ENCODE peak calls at places on chromosomes 11 and 22, in six cellular contexts. E is AG04449, L is tibial artery, X is Peyer's patch, A is breast epithelium, I is heart left ventricle. V is an unnamed sample.

GRCh38 chr22:27718186-27719032 is 83.1 kb downstream of the MN1 start:
- DNase-seq in E (peak; percentile 73), L (peak; percentile 89), X (no peak), A (peak; percentile 39), I (peak; percentile 79), V (peak; percentile 51)

GRCh38 chr11:12169822-12170221 is 59.4 kb downstream of the MICAL2 start:
- DNase-seq in E (no peak), L (no peak), X (no peak), A (no peak), I (no peak), V (no peak)

GRCh38 chr11:87849216-87849615 is 326.0 kb downstream of the RAB38 start:
- DNase-seq in E (no peak), L (no peak), X (no peak), A (no peak), I (no peak), V (no peak)

GRCh38 chr22:40410272-40410671 is 39.9 kb downstream of the SGSM3 start:
- DNase-seq in E (no peak), L (no peak), X (no peak), A (no peak), I (no peak), V (no peak)

GRCh38 chr11:119728226-119728626 is 774 bp downstream of the NECTIN1 start:
- DNase-seq in E (no peak), L (no peak), X (no peak), A (no peak), I (no peak), V (no peak)

GRCh38 chr11:104332110-104332509 is 168.2 kb upstream of the PDGFD start:
- DNase-seq in E (no peak), L (no peak), X (no peak), A (no peak), I (no peak), V (no peak)

GRCh38 chr11:15883349-15883961 is 472.9 kb downstream of the SOX6 start:
- DNase-seq in E (no peak), L (no peak), X (no peak), A (no peak), I (no peak), V (no peak)

GRCh38 chr22:43776081-43776670 is 35.9 kb downstream of the EFCAB6 start:
- DNase-seq in E (no peak), L (no peak), X (no peak), A (no peak), I (no peak), V (no peak)

GRCh38 chr11:102367364-102367763 is 20.4 kb downstream of the BIRC2 start:
- DNase-seq in E (no peak), L (no peak), X (no peak), A (no peak), I (no peak), V (no peak)

GRCh38 chr11:109795234-109795633 is 298.0 kb upstream of the ZC3H12C start:
- DNase-seq in E (no peak), L (no peak), X (no peak), A (no peak), I (no peak), V (no peak)

GRCh38 chr22:17807571-17808410 is 33.5 kb upstream of the BID start:
- DNase-seq in E (no peak), L (no peak), X (no peak), A (no peak), I (peak; percentile 63), V (no peak)

GRCh38 chr11:10091314-10092045 is 202.5 kb downstream of the SBF2 start:
- DNase-seq in E (no peak), L (no peak), X (no peak), A (no peak), I (no peak), V (no peak)
- H3K4me3 ChIP-seq in E (no peak overlapping the region), L (no peak overlapping the region), X (no peak overlapping the region), A (no peak overlapping the region), I (no peak overlapping the region), V (no peak overlapping the region)

GRCh38 chr11:445765-446588 is 4.1 kb upstream of the PTDSS2 start:
- DNase-seq in E (no peak), L (no peak), X (no peak), A (no peak), I (no peak), V (no peak)

GRCh38 chr11:446886-447285 is 3.2 kb upstream of the PTDSS2 start:
- DNase-seq in E (no peak), L (no peak), X (no peak), A (no peak), I (no peak), V (no peak)

GRCh38 chr11:443542-444199 is 1.9 kb upstream of the ANO9 start:
- DNase-seq in E (no peak), L (no peak), X (no peak), A (no peak), I (no peak), V (no peak)

GRCh38 chr11:442611-443081 is 835 bp upstream of the ANO9 start:
- DNase-seq in E (no peak), L (no peak), X (no peak), A (no peak), I (no peak), V (no peak)

GRCh38 chr11:444397-445144 is 2.8 kb upstream of the ANO9 start:
- DNase-seq in E (no peak), L (no peak), X (no peak), A (peak; percentile 39), I (no peak), V (no peak)
- H3K4me3 ChIP-seq in E (no peak overlapping the region), L (no peak overlapping the region), X (no peak overlapping the region), A (no peak overlapping the region), I (no peak overlapping the region), V (no peak overlapping the region)

DNA sequence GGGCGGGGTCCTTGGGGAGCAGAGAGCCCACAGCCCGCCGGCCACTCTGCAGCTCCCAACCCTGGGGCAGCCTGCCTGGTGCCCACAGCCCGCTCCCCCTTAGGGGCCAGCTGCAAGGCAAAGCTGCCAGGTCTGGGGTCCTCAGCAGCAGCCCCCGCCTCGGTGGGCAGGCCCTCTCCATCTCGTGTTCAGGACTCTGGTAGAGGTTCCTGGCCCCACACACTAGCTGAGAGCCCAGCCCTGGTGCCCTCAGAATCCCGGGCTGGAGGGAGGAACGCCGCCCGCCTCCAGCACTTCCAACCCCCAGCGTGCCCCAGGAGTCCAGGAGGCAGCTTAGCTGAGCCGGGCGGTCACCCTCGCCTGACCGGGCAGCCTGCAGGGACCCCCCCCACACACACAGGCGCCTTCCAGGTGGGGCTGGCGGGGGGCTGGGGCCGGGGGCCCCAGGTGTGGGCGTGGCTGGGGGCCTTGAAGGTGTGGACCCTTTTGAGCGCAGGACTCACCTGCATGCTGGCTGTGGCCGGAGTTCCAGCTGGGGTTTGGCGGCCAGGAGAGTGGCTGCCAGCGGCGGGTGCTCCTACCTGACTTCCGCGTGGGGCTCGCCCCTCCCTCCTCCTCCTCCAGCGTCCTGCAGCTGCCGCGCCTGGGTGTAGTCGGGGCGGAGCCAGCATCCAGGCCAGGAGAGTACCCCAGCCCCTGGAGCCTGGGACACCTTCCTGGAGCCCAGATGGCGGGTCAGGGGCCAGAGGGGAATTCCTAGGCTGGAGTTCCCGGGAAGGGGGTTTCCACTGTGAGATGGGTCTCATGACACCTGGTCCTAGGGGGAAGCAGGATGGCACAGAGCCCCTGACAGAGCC is at the start of gene ANO9:
- DNase-seq in E (no peak), L (no peak), X (peak; percentile 75), A (peak; percentile 50), I (no peak), V (no peak)
- H3K4me3 ChIP-seq in E (no peak within 1 kb of the TSS), L (no peak within 1 kb of the TSS), X (peak within 1 kb of the TSS; percentile 59), A (peak within 1 kb of the TSS; percentile 51), I (no peak within 1 kb of the TSS), V (no peak within 1 kb of the TSS)

GRCh38 chr11:63841554-63841953 is 2.6 kb downstream of the MARK2 start:
- DNase-seq in E (no peak), L (no peak), X (no peak), A (no peak), I (no peak), V (no peak)

GRCh38 chr11:63838150-63838681 is 694 bp upstream of the MARK2 start:
- DNase-seq in E (no peak), L (peak; percentile 72), X (no peak), A (no peak), I (no peak), V (no peak)

GRCh38 chr11:63838682-63839507 is at the start of gene MARK2:
- DNase-seq in E (peak; percentile 79), L (peak; percentile 98), X (peak; percentile 99), A (peak; percentile 97), I (peak; percentile 99), V (peak; percentile 99)

GRCh38 chr11:63839508-63840355 is 822 bp downstream of the MARK2 start:
- DNase-seq in E (no peak), L (no peak), X (peak; percentile 48), A (no peak), I (peak; percentile 38), V (no peak)

GRCh38 chr11:63840356-63841060 is 1.6 kb downstream of the MARK2 start:
- DNase-seq in E (no peak), L (no peak), X (no peak), A (no peak), I (no peak), V (no peak)
- H3K4me3 ChIP-seq in E (peak overlapping the region; percentile 78), L (peak overlapping the region; percentile 95), X (peak overlapping the region; percentile 86), A (peak overlapping the region; percentile 66), I (peak overlapping the region; percentile 97), V (peak overlapping the region; percentile 96)

GRCh38 chr11:65418431-65418680 is 4.2 kb upstream of the NEAT1 start:
- DNase-seq in E (no peak), L (no peak), X (peak; percentile 55), A (no peak), I (no peak), V (no peak)
- H3K4me3 ChIP-seq in E (peak overlapping the region; percentile 46), L (peak overlapping the region; percentile 97), X (peak overlapping the region; percentile 61), A (peak overlapping the region; percentile 96), I (peak overlapping the region; percentile 80), V (peak overlapping the region; percentile 80)

GRCh38 chr11:121928597-121929580 is 187.1 kb downstream of the BLID start:
- DNase-seq in E (no peak), L (no peak), X (no peak), A (no peak), I (no peak), V (no peak)

GRCh38 chr11:121930004-121930965 is 185.7 kb downstream of the BLID start:
- DNase-seq in E (no peak), L (no peak), X (no peak), A (no peak), I (no peak), V (no peak)

GRCh38 chr11:121931121-121931520 is 184.9 kb downstream of the BLID start:
- DNase-seq in E (no peak), L (no peak), X (no peak), A (no peak), I (no peak), V (no peak)

GRCh38 chr11:121927789-121928188 is 188.2 kb downstream of the BLID start:
- DNase-seq in E (no peak), L (no peak), X (no peak), A (no peak), I (no peak), V (no peak)

GRCh38 chr11:121929581-121929980 is 186.4 kb downstream of the BLID start:
- DNase-seq in E (no peak), L (no peak), X (no peak), A (no peak), I (peak; percentile 39), V (no peak)
- H3K4me3 ChIP-seq in E (peak overlapping the region; percentile 37), L (peak overlapping the region; percentile 45), X (no peak overlapping the region), A (peak overlapping the region; percentile 37), I (peak overlapping the region; percentile 42), V (peak overlapping the region; percentile 50)

GRCh38 chr22:19169002-19169946 is 9.3 kb downstream of the SLC25A1 start:
- DNase-seq in E (no peak), L (no peak), X (no peak), A (no peak), I (no peak), V (no peak)
- H3K4me3 ChIP-seq in E (peak overlapping the region; percentile 36), L (peak overlapping the region; percentile 17), X (peak overlapping the region; percentile 26), A (peak overlapping the region; percentile 36), I (peak overlapping the region; percentile 39), V (peak overlapping the region; percentile 88)